ENCODE peak calls at places on chromosome X, in six cellular contexts. V is myocyte, J is Right ventricle myocardium superior, G is SJSA1, P is activated T-cell treated with anti-CD3 and anti-CD28 coated beads for 48 hours, R is SW 1271. X is an unnamed sample.

GRCh38 chrX:49059209-49060191 is 701 bp downstream of the CCDC120 start:
- DNase-seq in V (no peak), J (no peak), G (no peak), P (no peak), R (no peak), X (no peak)

GRCh38 chrX:19870206-19870605 is 17.2 kb downstream of the SH3KBP1 start:
- DNase-seq in V (no peak), J (no peak), G (no peak), P (no peak), R (no peak), X (no peak)

GRCh38 chrX:40058719-40059118 is 39.0 kb downstream of the BCOR start:
- DNase-seq in V (no peak), J (no peak), G (no peak), P (no peak), R (no peak), X (no peak)

GRCh38 chrX:14065800-14066199 is 36.1 kb upstream of the GEMIN8 start:
- DNase-seq in V (no peak), J (no peak), G (no peak), P (no peak), R (no peak), X (no peak)

GRCh38 chrX:134542485-134542884 is 82.5 kb downstream of the HPRT1 start:
- DNase-seq in V (peak), J (no peak), G (no peak), P (no peak), R (no peak), X (peak)

GRCh38 chrX:30196322-30196721 is 19.0 kb upstream of the MAGEB2 start:
- DNase-seq in V (no peak), J (no peak), G (no peak), P (no peak), R (no peak), X (no peak)

GRCh38 chrX:137031517-137032377 is 2.0 kb downstream of the GPR101 start:
- DNase-seq in V (peak), J (no peak), G (peak), P (peak), R (no peak), X (peak)

GRCh38 chrX:70960728-70961127 is 29.8 kb upstream of the SLC7A3 start:
- DNase-seq in V (peak), J (no peak), G (no peak), P (no peak), R (no peak), X (peak)

GRCh38 chrX:111868726-111869638 is 7.0 kb upstream of the TRPC5OS start:
- DNase-seq in V (no peak), J (no peak), G (no peak), P (no peak), R (no peak), X (no peak)

GRCh38 chrX:340121-340520 is 21.5 kb upstream of the GTPBP6 start:
- DNase-seq in V (no peak), J (peak), G (no peak), P (no peak), R (no peak), X (no peak)

GRCh38 chrX:69077895-69078455 is 87.3 kb downstream of the PJA1 start:
- DNase-seq in V (no peak), J (no peak), G (no peak), P (no peak), R (no peak), X (no peak)

GRCh38 chrX:114787016-114787415 is 203.1 kb downstream of the HTR2C start:
- DNase-seq in V (no peak), J (no peak), G (no peak), P (no peak), R (no peak), X (no peak)

GRCh38 chrX:7059214-7059838 is 88.2 kb upstream of the STS start:
- DNase-seq in V (no peak), J (no peak), G (no peak), P (no peak), R (no peak), X (no peak)

GRCh38 chrX:96889726-96890125 is 6.0 kb downstream of the RPA4 start:
- DNase-seq in V (no peak), J (no peak), G (no peak), P (no peak), R (no peak), X (no peak)

GRCh38 chrX:154321624-154322023 is 26.0 kb downstream of the TKTL1 start:
- DNase-seq in V (peak), J (no peak), G (no peak), P (no peak), R (no peak), X (peak)

GRCh38 chrX:56385336-56385735 is 153.2 kb downstream of the KLF8 start:
- DNase-seq in V (no peak), J (no peak), G (no peak), P (no peak), R (no peak), X (no peak)

GRCh38 chrX:35622601-35623000 is 175.5 kb upstream of the MAGEB16 start:
- DNase-seq in V (no peak), J (no peak), G (no peak), P (no peak), R (no peak), X (no peak)

GRCh38 chrX:7083021-7083420 is 64.5 kb upstream of the STS start:
- DNase-seq in V (peak), J (no peak), G (no peak), P (no peak), R (no peak), X (peak)

GRCh38 chrX:51893931-51894696 is 691 bp downstream of the MAGED1 start:
- DNase-seq in V (peak), J (no peak), G (peak), P (no peak), R (no peak), X (peak)

GRCh38 chrX:21975827-21976226 is 35.3 kb downstream of the SMS start:
- DNase-seq in V (peak), J (no peak), G (peak), P (no peak), R (no peak), X (peak)

GRCh38 chrX:72169008-72169728 is 12.4 kb upstream of the PIN4 start:
- DNase-seq in V (no peak), J (no peak), G (no peak), P (no peak), R (no peak), X (no peak)

GRCh38 chrX:12866451-12867377 is at the start of gene TLR7:
- DNase-seq in V (no peak), J (no peak), G (no peak), P (no peak), R (no peak), X (no peak)